ENCODE peak calls at places on chromosome 21, in eight cellular contexts. Q is GM06990; J is stimulated activated CD8-positive, alpha-beta memory T cell treated with anti-CD3 and anti-CD28 coated beads, Interleukin-15, amount 100 ng/mL, for 24 hours; C is T-helper 2 cell; M is GM10248; H is NCI-H82; T is substantia nigra; R is activated naive CD4-positive, alpha-beta T cell. E is an unnamed sample.

GRCh38 chr21:41601573-41602371 is 93.8 kb upstream of the TMPRSS2 start:
- DNase-seq in Q (no peak), M (no peak), J (no peak), T (no peak), C (no peak), R (no peak), H (no peak), E (no peak)

GRCh38 chr21:45161039-45161945 is 86.9 kb downstream of the ADARB1 start:
- DNase-seq in C (no peak), Q (no peak), M (no peak), H (peak; percentile 21), R (no peak), T (no peak), J (no peak), E (no peak)

GRCh38 chr21:38683222-38683621 is 122.5 kb upstream of the ETS2 start:
- DNase-seq in M (no peak), R (no peak), H (no peak), Q (no peak), T (no peak), J (no peak), C (no peak), E (no peak)

GRCh38 chr21:45590246-45590725 is 48.0 kb upstream of the SLC19A1 start:
- DNase-seq in C (peak; percentile 76), M (peak; percentile 91), R (peak; percentile 60), J (peak; percentile 45), T (no peak), H (peak; percentile 67), Q (peak; percentile 39), E (peak; percentile 93)

GRCh38 chr21:27648560-27648959 is 681.7 kb upstream of the ADAMTS5 start:
- DNase-seq in J (no peak), H (no peak), M (no peak), Q (no peak), T (no peak), R (no peak), C (no peak), E (no peak)

GRCh38 chr21:27275294-27275927 is 308.5 kb upstream of the ADAMTS5 start:
- DNase-seq in C (peak; percentile 75), R (no peak), T (no peak), Q (no peak), M (no peak), J (no peak), H (no peak), E (no peak)

GRCh38 chr21:43893536-43894205 is 28.6 kb downstream of the AGPAT3 start:
- DNase-seq in H (no peak), J (no peak), C (peak; percentile 82), R (no peak), M (peak; percentile 59), Q (no peak), T (no peak), E (no peak)

GRCh38 chr21:20591294-20591693 is 406.9 kb upstream of the NCAM2 start:
- DNase-seq in J (no peak), H (no peak), C (peak; percentile 38), Q (no peak), R (no peak), T (no peak), M (no peak), E (no peak)

GRCh38 chr21:39057121-39057520 is 126.1 kb downstream of the PSMG1 start:
- DNase-seq in H (no peak), T (no peak), C (no peak), R (no peak), J (no peak), M (no peak), Q (no peak), E (no peak)

GRCh38 chr21:31408306-31409088 is 64.4 kb upstream of the TIAM1 start:
- DNase-seq in M (no peak), J (no peak), T (no peak), C (no peak), R (no peak), H (no peak), Q (no peak), E (no peak)

GRCh38 chr21:32392299-32392879 is 423 bp downstream of the URB1 start:
- DNase-seq in Q (no peak), J (no peak), M (no peak), T (no peak), C (peak; percentile 16), H (peak; percentile 39), R (no peak), E (no peak)

GRCh38 chr21:45336870-45337269 is 49.2 kb upstream of the POFUT2 start:
- DNase-seq in H (no peak), Q (no peak), C (no peak), M (no peak), T (peak; percentile 22), J (no peak), R (no peak), E (no peak)

GRCh38 chr21:43884012-43884860 is 19.2 kb downstream of the AGPAT3 start:
- DNase-seq in R (no peak), Q (peak; percentile 36), C (peak; percentile 35), H (peak; percentile 95), T (no peak), J (no peak), M (peak; percentile 74), E (no peak)

GRCh38 chr21:33063907-33064622 is 5.9 kb upstream of the OLIG1 start:
- DNase-seq in M (no peak), H (no peak), Q (no peak), J (no peak), R (no peak), C (no peak), T (no peak), E (no peak)

GRCh38 chr21:27818847-27819246 is 852.0 kb upstream of the ADAMTS5 start:
- DNase-seq in Q (no peak), R (no peak), J (no peak), C (no peak), M (no peak), H (no peak), T (no peak), E (no peak)

GRCh38 chr21:42614811-42615342 is 38.5 kb upstream of the PDE9A start:
- DNase-seq in M (peak; percentile 58), R (peak; percentile 29), C (peak; percentile 85), Q (peak; percentile 38), H (peak; percentile 52), T (no peak), J (no peak), E (no peak)

GRCh38 chr21:44416193-44416592 is 39.1 kb upstream of the LRRC3 start:
- DNase-seq in H (no peak), T (no peak), R (no peak), Q (no peak), M (no peak), C (no peak), J (no peak), E (no peak)

GRCh38 chr21:41112740-41113692 is 54.9 kb upstream of the BACE2 start:
- DNase-seq in Q (no peak), M (no peak), R (no peak), T (no peak), C (peak; percentile 36), J (no peak), H (peak; percentile 33), E (no peak)

GRCh38 chr21:39961251-39961650 is 94.0 kb downstream of the PCP4 start:
- DNase-seq in R (no peak), Q (no peak), M (no peak), H (no peak), J (no peak), C (no peak), T (no peak), E (no peak)

GRCh38 chr21:19547951-19548635 is 1144.5 kb upstream of the TMPRSS15 start:
- DNase-seq in Q (no peak), T (peak; percentile 1), H (no peak), J (no peak), C (no peak), R (no peak), M (no peak), E (no peak)

GRCh38 chr21:21858502-21859334 is 860.5 kb downstream of the NCAM2 start:
- DNase-seq in H (no peak), C (no peak), R (no peak), M (no peak), T (no peak), J (no peak), Q (no peak), E (no peak)